ENCODE peak calls at places on chromosomes 6 and 20, in four cellular contexts. One of them, this sample, is unnamed.

GRCh38 chr6:67986694-67987232 is 648.3 kb upstream of the ADGRB3 start:
- DNase-seq in transverse colon: no peak
- DNase-seq in body of pancreas: no peak
- DNase-seq in RWPE2: no peak
- DNase-seq in this sample: no peak

GRCh38 chr6:152993431-152993830 is 9.1 kb downstream of the MTRF1L start:
- DNase-seq in transverse colon: no peak
- DNase-seq in body of pancreas: no peak
- DNase-seq in RWPE2: no peak
- DNase-seq in this sample: no peak

GRCh38 chr20:60993647-60994046 is 258.4 kb upstream of the CDH4 start:
- DNase-seq in transverse colon: no peak
- DNase-seq in body of pancreas: no peak
- DNase-seq in RWPE2: no peak
- DNase-seq in this sample: no peak

GRCh38 chr6:41637179-41638001 is 878 bp upstream of the MDFI start:
- DNase-seq in transverse colon: no peak
- DNase-seq in body of pancreas: peak; percentile 18
- DNase-seq in RWPE2: no peak
- DNase-seq in this sample: no peak

GRCh38 chr6:41536884-41537347 is 9.3 kb upstream of the FOXP4 start:
- DNase-seq in transverse colon: peak; percentile 82
- DNase-seq in body of pancreas: peak; percentile 88
- DNase-seq in RWPE2: no peak
- DNase-seq in this sample: no peak

GRCh38 chr20:18981956-18982539 is 168.5 kb downstream of the SCP2D1 start:
- DNase-seq in transverse colon: no peak
- DNase-seq in body of pancreas: no peak
- DNase-seq in RWPE2: no peak
- DNase-seq in this sample: no peak

GRCh38 chr20:34553366-34553867 is 5.1 kb upstream of the MAP1LC3A start:
- DNase-seq in transverse colon: no peak
- DNase-seq in body of pancreas: peak; percentile 70
- DNase-seq in RWPE2: no peak
- DNase-seq in this sample: no peak

GRCh38 chr6:683742-684440 is 9.0 kb downstream of the EXOC2 start:
- DNase-seq in transverse colon: peak; percentile 21
- DNase-seq in body of pancreas: no peak
- DNase-seq in RWPE2: no peak
- DNase-seq in this sample: no peak

GRCh38 chr20:48422242-48422960 is 405.4 kb downstream of the PREX1 start:
- DNase-seq in transverse colon: no peak
- DNase-seq in body of pancreas: no peak
- DNase-seq in RWPE2: peak; percentile 32
- DNase-seq in this sample: no peak

GRCh38 chr6:151914475-151914874 is 107.0 kb downstream of the ESR1 start:
- DNase-seq in transverse colon: no peak
- DNase-seq in body of pancreas: no peak
- DNase-seq in RWPE2: no peak
- DNase-seq in this sample: no peak

GRCh38 chr20:57657537-57658446 is 37.6 kb upstream of the ZBP1 start:
- DNase-seq in transverse colon: peak; percentile 72
- DNase-seq in body of pancreas: peak; percentile 15
- DNase-seq in RWPE2: peak; percentile 97
- DNase-seq in this sample: peak; percentile 61

GRCh38 chr20:51768759-51769517 is 748 bp upstream of the ATP9A start:
- DNase-seq in transverse colon: no peak
- DNase-seq in body of pancreas: no peak
- DNase-seq in RWPE2: no peak
- DNase-seq in this sample: no peak

GRCh38 chr20:51767018-51767866 is 948 bp downstream of the ATP9A start:
- DNase-seq in transverse colon: peak; percentile 93
- DNase-seq in body of pancreas: peak; percentile 91
- DNase-seq in RWPE2: peak; percentile 97
- DNase-seq in this sample: peak; percentile 3

GRCh38 chr20:51769941-51770615 is 1.9 kb upstream of the ATP9A start:
- DNase-seq in transverse colon: no peak
- DNase-seq in body of pancreas: no peak
- DNase-seq in RWPE2: no peak
- DNase-seq in this sample: no peak

GRCh38 chr20:51763965-51764602 is 4.1 kb downstream of the ATP9A start:
- DNase-seq in transverse colon: no peak
- DNase-seq in body of pancreas: no peak
- DNase-seq in RWPE2: no peak
- DNase-seq in this sample: no peak

GRCh38 chr20:51767867-51768758 is at the start of gene ATP9A:
- DNase-seq in transverse colon: peak; percentile 40
- DNase-seq in body of pancreas: peak; percentile 40
- DNase-seq in RWPE2: no peak
- DNase-seq in this sample: no peak
- H3K27ac ChIP-seq in transverse colon: peak within 1 kb of the TSS; percentile 85
- H3K27ac ChIP-seq in body of pancreas: peak within 1 kb of the TSS; percentile 37
- H3K27ac ChIP-seq in RWPE2: peak within 1 kb of the TSS; percentile 33
- H3K27ac ChIP-seq in this sample: no peak within 1 kb of the TSS

DNA sequence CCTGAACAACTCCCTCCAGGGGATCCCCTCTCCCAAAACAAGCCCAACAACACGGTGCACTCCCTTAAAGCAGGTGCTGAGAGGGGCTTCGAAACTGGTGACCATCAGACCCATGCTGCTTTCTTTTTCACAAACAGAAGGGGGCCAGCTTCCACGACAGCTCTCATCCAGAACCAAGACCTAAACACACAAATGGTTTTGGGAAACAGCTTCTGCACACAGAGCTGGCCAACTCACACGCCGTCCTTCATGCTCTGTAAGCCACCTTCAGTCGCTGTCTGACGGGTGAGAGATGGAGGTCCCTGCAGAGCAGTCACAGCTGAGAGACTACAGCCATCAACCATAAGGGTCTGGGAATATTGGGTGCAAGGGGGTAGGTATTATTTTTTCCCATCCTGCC is 76.3 kb downstream of the ZMYND8 start:
- DNase-seq in transverse colon: no peak
- DNase-seq in body of pancreas: no peak
- DNase-seq in RWPE2: no peak
- DNase-seq in this sample: no peak
- TF ChIP-seq CTCF in transverse colon: no peak
- TF ChIP-seq CTCF in body of pancreas: no peak
- TF ChIP-seq CTCF in RWPE2: no peak
- TF ChIP-seq CTCF in this sample: no peak

GRCh38 chr20:55919319-55919718 is 86.0 kb downstream of the CBLN4 start:
- DNase-seq in transverse colon: no peak
- DNase-seq in body of pancreas: no peak
- DNase-seq in RWPE2: no peak
- DNase-seq in this sample: no peak

DNA sequence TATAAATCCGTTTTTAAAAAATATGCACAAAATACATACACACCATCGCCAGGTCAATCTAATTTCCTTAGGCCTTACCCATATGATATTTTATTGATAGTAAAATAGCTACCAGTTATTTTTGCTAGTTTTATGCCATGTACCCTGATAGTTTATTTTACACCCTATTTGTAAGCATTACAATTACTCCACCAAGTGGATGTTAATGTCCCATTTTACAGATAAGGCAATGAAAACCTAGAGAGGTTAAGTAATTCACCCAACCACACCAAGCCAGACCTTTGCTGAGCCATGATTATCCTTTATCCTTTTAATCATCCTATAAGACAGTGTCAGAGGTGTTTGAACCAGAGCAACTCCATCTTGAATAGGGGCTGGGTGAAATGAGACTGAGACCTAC is 86.8 kb downstream of the CBLN4 start:
- DNase-seq in transverse colon: no peak
- DNase-seq in body of pancreas: no peak
- DNase-seq in RWPE2: no peak
- DNase-seq in this sample: no peak
- H3K9me3 ChIP-seq in transverse colon: no peaks in the 10 kb centered on the region
- H3K9me3 ChIP-seq in body of pancreas: no peaks in the 10 kb centered on the region
- H3K9me3 ChIP-seq in RWPE2: no peaks in the 10 kb centered on the region
- H3K9me3 ChIP-seq in this sample: no peaks in the 10 kb centered on the region

DNA sequence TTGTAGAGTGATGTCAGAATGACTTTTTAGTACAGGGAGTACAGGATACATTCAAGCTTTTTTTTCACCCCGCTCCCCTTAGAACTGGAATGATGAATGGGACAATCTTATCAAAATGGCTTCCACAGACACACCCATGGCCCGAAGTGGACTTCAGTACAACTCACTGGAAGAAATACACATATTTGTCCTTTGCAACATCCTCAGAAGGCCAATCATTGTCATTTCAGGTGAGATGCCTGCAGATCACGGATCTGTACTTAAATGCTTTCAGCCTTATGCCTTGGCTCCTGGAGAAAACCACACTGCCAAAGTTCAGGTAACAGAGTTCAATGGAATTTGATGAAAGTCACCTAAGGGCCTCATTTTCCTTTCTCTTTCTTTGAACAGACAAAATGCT is 8.5 kb downstream of the TNFAIP3 start:
- DNase-seq in transverse colon: no peak
- DNase-seq in body of pancreas: no peak
- DNase-seq in RWPE2: no peak
- DNase-seq in this sample: no peak
- H3K27ac ChIP-seq in transverse colon: no peak overlapping the region
- H3K27ac ChIP-seq in body of pancreas: no peak overlapping the region
- H3K27ac ChIP-seq in RWPE2: no peak overlapping the region
- H3K27ac ChIP-seq in this sample: no peak overlapping the region

DNA sequence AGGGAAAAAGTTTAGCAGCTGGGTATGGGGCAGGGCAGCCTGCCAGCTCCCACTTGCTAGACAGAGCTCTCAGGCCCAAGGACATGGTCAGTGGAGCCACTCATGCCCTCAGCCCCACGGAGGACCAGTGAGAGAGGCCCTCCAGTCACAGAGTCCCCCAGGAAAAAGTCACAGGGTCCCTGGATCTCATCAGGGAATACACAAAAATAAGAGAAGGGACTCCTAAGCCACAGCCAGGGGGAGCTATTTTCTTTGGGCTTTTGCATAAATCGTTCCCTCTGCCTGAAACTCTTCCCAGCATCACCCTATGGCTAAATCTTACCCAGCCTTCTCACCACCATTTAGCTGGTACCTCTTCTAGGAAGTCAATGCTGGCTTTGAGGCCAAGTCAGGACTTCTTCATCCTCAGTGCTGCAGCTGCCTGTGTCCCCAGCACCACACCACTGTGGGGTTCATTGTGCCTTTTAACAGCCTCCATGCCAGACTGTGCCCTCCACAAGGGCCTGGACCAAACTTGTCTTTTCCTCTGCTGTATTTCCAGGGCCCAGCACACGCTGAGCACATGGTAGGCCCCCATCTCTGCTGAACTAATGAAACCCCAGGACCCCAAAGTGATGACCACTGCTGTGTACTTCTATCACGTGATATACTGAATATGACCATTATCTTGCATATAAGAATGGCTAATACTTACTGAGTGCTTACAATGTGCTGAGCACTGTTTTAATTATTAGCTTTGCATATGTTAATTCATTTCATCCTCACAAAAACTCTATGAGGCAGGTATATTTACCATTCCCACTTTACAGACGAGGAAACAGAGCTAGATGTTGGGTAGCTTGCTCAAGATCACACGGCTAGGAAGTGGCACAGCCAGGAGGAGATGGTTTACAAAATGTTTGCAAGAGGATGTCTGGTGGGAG is 2.0 kb downstream of the ZNF335 start:
- DNase-seq in transverse colon: peak; percentile 19
- DNase-seq in body of pancreas: peak; percentile 24
- DNase-seq in RWPE2: peak; percentile 77
- DNase-seq in this sample: no peak
- TF ChIP-seq CTCF in transverse colon: peak; percentile 60
- TF ChIP-seq CTCF in body of pancreas: peak; percentile 51
- TF ChIP-seq CTCF in RWPE2: peak; percentile 99
- TF ChIP-seq CTCF in this sample: peak; percentile 57

GRCh38 chr6:100461273-100461919 is 3.3 kb downstream of the SIM1 start:
- DNase-seq in transverse colon: no peak
- DNase-seq in body of pancreas: no peak
- DNase-seq in RWPE2: no peak
- DNase-seq in this sample: no peak

GRCh38 chr6:100461920-100462295 is 2.8 kb downstream of the SIM1 start:
- DNase-seq in transverse colon: no peak
- DNase-seq in body of pancreas: no peak
- DNase-seq in RWPE2: no peak
- DNase-seq in this sample: no peak

GRCh38 chr6:100462396-100462795 is 2.3 kb downstream of the SIM1 start:
- DNase-seq in transverse colon: no peak
- DNase-seq in body of pancreas: no peak
- DNase-seq in RWPE2: no peak
- DNase-seq in this sample: no peak

GRCh38 chr6:100459291-100459690 is 5.4 kb downstream of the SIM1 start:
- DNase-seq in transverse colon: no peak
- DNase-seq in body of pancreas: no peak
- DNase-seq in RWPE2: no peak
- DNase-seq in this sample: no peak

GRCh38 chr6:100460650-100461204 is 4.0 kb downstream of the SIM1 start:
- DNase-seq in transverse colon: no peak
- DNase-seq in body of pancreas: no peak
- DNase-seq in RWPE2: no peak
- DNase-seq in this sample: no peak
- H3K9me3 ChIP-seq in transverse colon: no peaks in the 10 kb centered on the region
- H3K9me3 ChIP-seq in body of pancreas: no peaks in the 10 kb centered on the region
- H3K9me3 ChIP-seq in RWPE2: no peaks in the 10 kb centered on the region
- H3K9me3 ChIP-seq in this sample: peaks cover 58% of the 10 kb centered on the region